ENCODE peak calls at places on chromosomes 6 and 20, in four cellular contexts. H is adrenal gland, F is H9, A is GM20000. P is an unnamed sample.

GRCh38 chr20:34046330-34046729 is 52.6 kb downstream of the RALY start:
- DNase-seq in A (no peak), H (no peak), F (no peak), P (no peak)

GRCh38 chr6:110089323-110089722 is 90.1 kb downstream of the WASF1 start:
- DNase-seq in H (no peak), A (no peak), F (no peak), P (no peak)

GRCh38 chr6:21731411-21732031 is 138.0 kb downstream of the SOX4 start:
- DNase-seq in A (no peak), F (no peak), H (no peak), P (no peak)

GRCh38 chr6:42745083-42745637 is 743 bp downstream of the TBCC start:
- DNase-seq in A (peak), H (peak), F (peak), P (peak)

GRCh38 chr20:57211949-57212889 is 54.2 kb downstream of the BMP7 start:
- DNase-seq in F (peak), A (no peak), H (peak), P (peak)

GRCh38 chr6:143034689-143035334 is 25.9 kb upstream of the AIG1 start:
- DNase-seq in A (no peak), F (no peak), H (no peak), P (no peak)

GRCh38 chr6:27809939-27810767 is 102.0 kb downstream of the OR2B2 start:
- DNase-seq in A (peak), H (peak), F (peak), P (peak)

GRCh38 chr6:149933036-149933435 is 8.8 kb upstream of the ULBP2 start:
- DNase-seq in A (no peak), F (no peak), H (no peak), P (no peak)

GRCh38 chr20:31869942-31870702 is at the start of the genes DUSP15 and TTLL9:
- DNase-seq in H (peak), A (peak), F (no peak), P (peak)

GRCh38 chr6:115947964-115948541 is 112.6 kb downstream of the FRK start:
- DNase-seq in F (no peak), A (no peak), H (no peak), P (no peak)

GRCh38 chr20:41151134-41151869 is 14.0 kb downstream of the PLCG1 start:
- DNase-seq in F (no peak), A (no peak), H (no peak), P (no peak)

GRCh38 chr6:2791124-2792050 is 26.2 kb downstream of the WRNIP1 start:
- DNase-seq in H (peak), F (peak), A (peak), P (peak)

GRCh38 chr6:35810831-35811698 is 5.9 kb downstream of the LHFPL5 start:
- DNase-seq in A (no peak), H (no peak), F (no peak), P (no peak)

GRCh38 chr6:122407712-122408111 is 8.3 kb downstream of the HSF2 start:
- DNase-seq in F (no peak), H (no peak), A (no peak), P (no peak)

GRCh38 chr6:51013376-51013775 is 194.7 kb downstream of the TFAP2B start:
- DNase-seq in H (no peak), F (no peak), A (no peak), P (no peak)

P was measured in GM23338.